ENCODE peak calls at places on chromosomes 11 and 22, in eight cellular contexts. K, B, H, I, S, X, Z and V are unnamed samples.
A peak's percentile ranks its signal among the peaks of the same experiment; 100 is the strongest.

GRCh38 chr11:130511765-130512164 is 63.3 kb downstream of the ADAMTS15 start:
- DNase-seq in B (no peak), I (no peak), Z (no peak), H (no peak), X (no peak), K (no peak), S (no peak), V (no peak)

GRCh38 chr11:1519028-1519736 is 32.6 kb upstream of the MOB2 start:
- DNase-seq in X (no peak), I (no peak), Z (no peak), B (no peak), K (no peak), H (no peak), S (no peak), V (no peak)

GRCh38 chr22:25027052-25027525 is 74.6 kb downstream of the KIAA1671 start:
- DNase-seq in S (no peak), H (no peak), B (no peak), X (no peak), Z (peak; percentile 61), K (no peak), I (no peak), V (peak; percentile 54)

GRCh38 chr11:99015634-99016454 is 4.9 kb upstream of the CNTN5 start:
- DNase-seq in Z (no peak), K (no peak), I (peak; percentile 20), H (no peak), B (no peak), S (peak; percentile 48), X (no peak), V (peak; percentile 56)

GRCh38 chr11:19715373-19715772 is 2.7 kb downstream of the NAV2 start:
- DNase-seq in S (no peak), X (no peak), K (no peak), H (no peak), Z (no peak), B (no peak), I (no peak), V (no peak)

GRCh38 chr11:64833198-64833502 is 11.3 kb downstream of the CDC42BPG start:
- DNase-seq in K (no peak), I (no peak), H (no peak), S (no peak), Z (no peak), B (no peak), X (no peak), V (no peak)

GRCh38 chr11:75795276-75796090 is 19.5 kb upstream of the UVRAG start:
- DNase-seq in X (peak; percentile 33), B (no peak), S (no peak), I (no peak), Z (peak; percentile 16), K (no peak), H (no peak), V (no peak)

GRCh38 chr11:119734788-119735187 is 5.8 kb upstream of the NECTIN1 start:
- DNase-seq in S (no peak), Z (no peak), B (no peak), K (no peak), X (no peak), I (no peak), H (no peak), V (no peak)

GRCh38 chr11:101346591-101346990 is 217.0 kb upstream of the PGR start:
- DNase-seq in S (no peak), X (no peak), Z (no peak), I (no peak), B (no peak), H (no peak), K (no peak), V (no peak)

GRCh38 chr11:17741487-17741886 is 6.9 kb downstream of the KCNC1 start:
- DNase-seq in B (no peak), K (no peak), I (no peak), Z (peak; percentile 13), X (peak; percentile 27), S (no peak), H (no peak), V (no peak)